ENCODE peak calls at places on chromosomes 1 and 21, in four cellular contexts. M is MM.1S, C is PC-3, T is mesothelial cell of epicardium. S is an unnamed sample.

GRCh38 chr1:31669786-31670582 is 25.3 kb upstream of the PEF1 start:
- DNase-seq in M (peak; percentile 32), C (peak; percentile 77), T (peak; percentile 57), S (no peak)

GRCh38 chr21:35511298-35512162 is 462.4 kb upstream of the RUNX1 start:
- DNase-seq in M (no peak), C (peak; percentile 89), T (no peak), S (no peak)

GRCh38 chr1:16088996-16089395 is 15.5 kb upstream of the FAM131C start:
- DNase-seq in M (no peak), C (peak; percentile 82), T (no peak), S (no peak)

GRCh38 chr1:155261401-155261887 is 716 bp downstream of the SCAMP3 start:
- DNase-seq in M (peak; percentile 45), C (no peak), T (peak; percentile 47), S (no peak)

GRCh38 chr1:20443703-20444587 is 42.1 kb downstream of the CAMK2N1 start:
- DNase-seq in M (no peak), C (no peak), T (no peak), S (no peak)

GRCh38 chr1:58809327-58810040 is 25.6 kb upstream of the JUN start:
- DNase-seq in M (no peak), C (no peak), T (no peak), S (no peak)

GRCh38 chr1:220430059-220430458 is 97.9 kb upstream of the MARK1 start:
- DNase-seq in M (peak; percentile 3), C (peak; percentile 17), T (no peak), S (no peak)

GRCh38 chr1:54768093-54768492 is 3.8 kb upstream of the PARS2 start:
- DNase-seq in M (no peak), C (peak; percentile 31), T (no peak), S (no peak)

GRCh38 chr1:243421784-243422183 is 165.9 kb downstream of the SDCCAG8 start:
- DNase-seq in M (peak; percentile 93), C (peak; percentile 93), T (no peak), S (no peak)

GRCh38 chr1:228306275-228307217 is 98.7 kb downstream of the OBSCN start:
- DNase-seq in M (no peak), C (no peak), T (no peak), S (no peak)

GRCh38 chr1:178489399-178489798 is 7.4 kb downstream of the CLEC20A start:
- DNase-seq in M (no peak), C (no peak), T (no peak), S (no peak)

GRCh38 chr21:44983421-44984206 is 43.8 kb downstream of the SLX9 start:
- DNase-seq in M (no peak), C (no peak), T (no peak), S (no peak)

GRCh38 chr1:36836196-36836883 is 198.0 kb downstream of the GRIK3 start:
- DNase-seq in M (no peak), C (no peak), T (no peak), S (no peak)

GRCh38 chr1:45216861-45217260 is 10.5 kb upstream of the ZSWIM5 start:
- DNase-seq in M (no peak), C (no peak), T (no peak), S (no peak)

GRCh38 chr1:104136621-104137020 is 386.9 kb downstream of the AMY1C start:
- DNase-seq in M (no peak), C (no peak), T (no peak), S (no peak)

GRCh38 chr1:104132386-104132973 is 382.8 kb downstream of the AMY1C start:
- DNase-seq in M (peak; percentile 48), C (peak; percentile 54), T (no peak), S (no peak)
- TF ChIP-seq CTCF in M (peak; percentile 47), C (peak; percentile 79), T (peak; percentile 48), S (peak; percentile 76)

DNA sequence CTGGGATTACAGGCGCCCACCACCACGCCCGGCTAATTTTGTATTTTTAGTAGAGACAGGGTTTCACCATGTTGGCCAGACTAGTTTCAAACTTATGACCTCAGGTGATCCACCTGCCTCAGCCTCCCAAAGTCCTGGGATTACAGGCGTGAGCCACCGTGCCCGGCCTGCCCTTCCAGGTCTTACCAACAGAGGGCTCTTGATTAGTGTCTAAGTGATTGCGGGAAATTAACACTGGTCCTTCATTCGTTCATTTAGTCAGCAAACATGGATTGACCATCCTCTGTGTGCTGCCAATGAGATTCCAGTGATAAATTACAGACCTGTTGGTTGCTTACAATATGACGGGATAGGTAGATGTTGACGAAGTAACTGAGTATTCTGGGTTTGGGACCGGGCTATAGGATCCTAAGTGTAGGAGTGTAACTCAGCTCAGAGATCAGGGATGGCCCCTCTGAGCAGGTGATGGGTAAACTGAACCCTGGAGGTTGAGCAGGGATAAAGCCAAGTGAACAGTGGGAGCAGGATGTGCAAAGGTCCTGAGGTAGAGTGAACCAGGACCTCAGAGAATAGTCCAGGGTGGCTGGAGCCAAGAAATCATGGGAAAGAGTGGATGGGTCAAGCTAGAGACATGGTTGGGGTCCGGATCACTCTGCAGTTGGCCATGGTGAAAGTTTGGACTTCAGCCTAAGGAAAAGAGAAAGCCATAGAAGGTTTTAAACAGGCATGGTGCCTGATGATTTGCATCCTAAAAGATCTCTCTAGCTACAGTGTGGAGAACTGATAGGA is 171.2 kb downstream of the KAZN start:
- DNase-seq in M (no peak), C (no peak), T (no peak), S (no peak)
- TF ChIP-seq CTCF in M (peak; percentile 8), C (no peak), T (peak; percentile 40), S (no peak)

DNA sequence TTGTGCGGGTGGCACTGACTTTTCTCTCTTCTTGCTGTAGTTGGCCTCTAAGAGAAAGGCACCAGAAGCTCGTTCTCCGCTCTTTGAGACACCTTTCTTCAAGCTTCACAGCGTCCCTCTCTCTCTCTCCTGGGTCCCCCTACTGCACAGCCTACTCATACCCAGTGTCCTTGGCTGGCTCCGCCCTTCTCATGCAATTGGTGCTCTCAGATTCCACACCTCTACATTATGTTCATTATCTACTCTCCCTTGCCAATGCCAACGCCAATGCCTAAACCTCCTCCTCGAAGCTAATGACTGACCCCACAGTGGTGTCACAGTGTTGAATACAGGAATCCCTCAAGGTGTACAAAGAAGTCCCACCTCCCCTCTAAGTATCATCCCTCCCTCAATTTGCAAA is 4.8 kb upstream of the DNAJC28 start:
- DNase-seq in M (no peak), C (no peak), T (no peak), S (no peak)
- TF ChIP-seq CTCF in M (no peak), C (no peak), T (no peak), S (no peak)

GRCh38 chr1:118271883-118272282 is 86.9 kb upstream of the SPAG17 start:
- DNase-seq in M (no peak), C (no peak), T (no peak), S (no peak)
- TF ChIP-seq CTCF in M (no peak), C (no peak), T (no peak), S (no peak)

GRCh38 chr1:26862781-26863676 is at the start of gene SFN:
- DNase-seq in M (peak; percentile 77), C (peak; percentile 98), T (peak; percentile 53), S (no peak)
- TF ChIP-seq CTCF in M (peak; percentile 79), C (peak; percentile 91), T (peak; percentile 18), S (peak; percentile 60)

DNA sequence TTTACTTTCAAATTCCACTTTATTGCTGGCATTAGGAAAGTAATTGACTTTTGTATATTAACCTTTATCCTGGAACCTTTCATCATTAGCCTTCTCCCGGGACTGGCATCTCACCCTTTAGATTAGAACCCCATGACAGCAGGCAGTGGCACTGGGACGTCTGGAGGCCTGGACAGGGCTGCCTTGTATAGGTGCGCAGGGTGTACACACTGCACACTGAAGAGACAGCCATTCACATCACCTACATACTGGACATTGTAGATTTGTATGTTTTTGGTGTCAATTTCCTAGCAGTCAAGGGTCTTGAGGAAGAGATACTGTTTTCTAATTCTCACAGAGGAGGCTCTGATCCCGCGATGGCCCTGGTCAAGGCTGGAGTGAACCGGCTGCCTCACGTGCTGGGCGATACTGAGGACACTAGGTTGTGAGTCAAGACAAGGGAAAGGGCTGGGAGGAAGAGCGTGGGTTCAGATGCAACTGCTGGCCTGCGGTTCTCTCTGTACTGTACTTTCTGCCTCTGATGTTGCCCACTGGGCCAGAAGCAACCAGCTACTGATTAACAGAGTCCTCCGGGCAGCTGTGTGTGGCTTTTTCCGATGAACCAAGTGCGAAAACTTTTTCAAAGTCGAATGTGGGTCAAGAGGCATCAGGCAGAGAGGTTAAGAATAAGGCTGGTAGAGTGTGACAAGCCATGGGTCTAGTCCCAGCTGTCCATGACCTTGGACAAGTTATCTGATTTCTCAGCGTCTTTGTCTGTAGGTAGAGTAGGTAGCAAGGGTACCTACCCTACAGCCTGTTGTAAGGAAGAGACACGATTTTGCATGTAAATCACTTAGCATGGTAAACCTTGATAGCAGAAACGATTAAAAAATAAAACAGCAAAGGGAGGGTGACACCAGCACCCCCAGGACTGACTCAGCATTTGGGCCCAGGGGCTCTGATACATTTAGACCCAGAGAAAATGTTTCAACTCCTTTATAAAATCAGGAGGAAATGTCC is 38.2 kb upstream of the SLC25A33 start:
- DNase-seq in M (no peak), C (no peak), T (no peak), S (no peak)
- TF ChIP-seq CTCF in M (no peak), C (no peak), T (no peak), S (no peak)

DNA sequence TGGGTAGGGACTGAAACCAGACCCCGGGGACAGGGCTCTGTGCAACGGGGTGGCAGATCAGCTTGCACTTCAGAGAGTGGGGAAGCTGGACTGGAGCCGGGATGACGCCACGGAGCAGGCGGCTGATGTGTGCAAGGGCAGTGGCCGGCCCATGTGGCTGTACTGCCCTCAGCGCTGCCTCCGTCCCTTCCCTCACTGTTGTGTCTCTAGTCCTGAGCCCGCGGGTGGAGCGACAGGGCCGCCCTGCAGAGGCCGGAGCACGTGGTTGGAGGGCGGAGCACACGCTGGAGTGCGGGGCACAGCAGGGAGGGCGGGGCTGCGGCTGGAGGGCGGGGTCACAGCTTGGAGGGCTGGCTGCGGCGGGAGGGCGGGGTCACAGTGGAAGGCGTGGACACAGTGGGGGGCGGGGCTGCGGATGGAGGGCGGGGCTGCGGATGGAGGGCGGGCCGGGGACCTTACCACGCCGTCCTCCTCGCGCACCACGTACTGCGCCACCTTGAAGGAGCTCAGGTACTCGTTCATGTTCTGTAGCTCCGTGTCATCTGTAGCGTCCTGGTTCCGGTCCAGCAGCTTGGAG is 52.4 kb downstream of the CHD5 start:
- DNase-seq in M (peak; percentile 91), C (peak; percentile 60), T (peak; percentile 55), S (peak; percentile 60)
- TF ChIP-seq CTCF in M (no peak), C (no peak), T (no peak), S (no peak)

S was measured in neural crest cell.